ENCODE peak calls at places on chromosomes 12 and 14, in five cellular contexts. N, B, E, H and V are unnamed samples.

GRCh38 chr12:104285740-104286537 is 17.6 kb upstream of the EID3 start:
- DNase-seq in N (no peak), B (no peak), E (peak), H (no peak), V (no peak)

GRCh38 chr14:100093322-100093721 is 28.1 kb downstream of the EVL start:
- DNase-seq in N (no peak), B (no peak), E (no peak), H (no peak), V (no peak)

GRCh38 chr12:6688543-6688999 is 604 bp downstream of the ZNF384 start:
- DNase-seq in N (peak), B (no peak), E (no peak), H (peak), V (no peak)

GRCh38 chr12:122422769-122423257 is 344 bp upstream of the CLIP1 start:
- DNase-seq in N (peak), B (no peak), E (no peak), H (no peak), V (no peak)

GRCh38 chr14:57060276-57060956 is 208.3 kb downstream of the EXOC5 start:
- DNase-seq in N (no peak), B (no peak), E (peak), H (no peak), V (no peak)

GRCh38 chr14:20610002-20610765 is 19.0 kb upstream of the RNASE12 start:
- DNase-seq in N (peak), B (peak), E (peak), H (peak), V (peak)

GRCh38 chr12:8603858-8604257 is 8.8 kb downstream of the AICDA start:
- DNase-seq in N (no peak), B (no peak), E (no peak), H (no peak), V (no peak)

GRCh38 chr12:71208053-71208685 is 50.4 kb upstream of the TSPAN8 start:
- DNase-seq in N (no peak), B (no peak), E (no peak), H (no peak), V (no peak)

GRCh38 chr14:61368061-61368710 is 46.8 kb downstream of the PRKCH start:
- DNase-seq in N (no peak), B (no peak), E (no peak), H (no peak), V (no peak)

GRCh38 chr12:47164730-47165439 is 85.1 kb upstream of the AMIGO2 start:
- DNase-seq in N (no peak), B (no peak), E (no peak), H (no peak), V (no peak)

GRCh38 chr14:90541076-90541634 is 144.3 kb downstream of the CALM1 start:
- DNase-seq in N (no peak), B (no peak), E (no peak), H (peak), V (no peak)

GRCh38 chr12:71731439-71732356 is 23.0 kb upstream of the RAB21 start:
- DNase-seq in N (no peak), B (no peak), E (no peak), H (no peak), V (no peak)

GRCh38 chr14:103156733-103157411 is 33.6 kb downstream of the TNFAIP2 start:
- DNase-seq in N (no peak), B (no peak), E (no peak), H (no peak), V (no peak)

GRCh38 chr14:54366726-54367707 is 29.8 kb upstream of the CDKN3 start:
- DNase-seq in N (peak), B (no peak), E (no peak), H (no peak), V (no peak)

GRCh38 chr12:124698998-124699305 is 131.5 kb upstream of the NCOR2 start:
- DNase-seq in N (no peak), B (no peak), E (no peak), H (no peak), V (no peak)

GRCh38 chr14:104563742-104564615 is 15.6 kb upstream of the C14orf180 start:
- DNase-seq in N (peak), B (peak), E (peak), H (peak), V (peak)

GRCh38 chr14:105944632-105945610 is 418.5 kb downstream of the TMEM121 start:
- DNase-seq in N (peak), B (no peak), E (peak), H (peak), V (no peak)
- TF ChIP-seq CTCF in N (peak), B (no peak), E (peak), H (peak), V (no peak)

GRCh38 chr12:10140001-10140400 is 10.0 kb upstream of the CLEC7A start:
- DNase-seq in N (peak), B (no peak), E (peak), H (no peak), V (peak)
- TF ChIP-seq CTCF in N (peak), B (peak), E (peak), H (no peak), V (peak)

GRCh38 chr14:85483037-85483436 is 46.9 kb upstream of the FLRT2 start:
- DNase-seq in N (no peak), B (no peak), E (no peak), H (no peak), V (no peak)

GRCh38 chr14:85482549-85482948 is 47.4 kb upstream of the FLRT2 start:
- DNase-seq in N (no peak), B (no peak), E (no peak), H (no peak), V (no peak)

GRCh38 chr14:85479771-85480170 is 50.2 kb upstream of the FLRT2 start:
- DNase-seq in N (no peak), B (no peak), E (no peak), H (no peak), V (no peak)

GRCh38 chr14:85479306-85479705 is 50.6 kb upstream of the FLRT2 start:
- DNase-seq in N (no peak), B (no peak), E (no peak), H (no peak), V (no peak)

GRCh38 chr14:85481471-85481870 is 48.5 kb upstream of the FLRT2 start:
- DNase-seq in N (no peak), B (no peak), E (no peak), H (no peak), V (no peak)
- TF ChIP-seq CTCF in N (no peak), B (no peak), E (no peak), H (no peak), V (no peak)

DNA sequence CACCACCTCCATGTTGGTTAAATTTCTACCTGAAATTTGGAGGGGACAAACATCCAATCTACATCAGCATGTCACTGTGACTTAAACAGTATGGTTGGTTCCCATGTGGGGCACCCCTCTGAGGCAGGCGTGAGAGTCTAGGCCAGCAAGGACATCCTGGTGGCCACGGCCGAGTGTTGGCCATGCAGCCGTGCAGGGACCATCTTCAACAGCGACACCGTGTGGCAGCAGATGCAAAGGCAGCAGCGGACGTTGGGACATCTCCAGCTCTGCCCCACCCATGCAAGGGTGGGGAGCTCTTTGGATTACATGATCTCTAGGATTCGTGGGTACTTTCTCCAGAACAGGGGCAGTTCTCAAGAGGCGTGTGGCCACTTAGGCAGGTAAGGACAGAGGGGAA is 49.8 kb downstream of the NOC4L start:
- DNase-seq in N (no peak), B (no peak), E (no peak), H (no peak), V (no peak)
- TF ChIP-seq CTCF in N (no peak), B (peak), E (peak), H (no peak), V (peak)

GRCh38 chr12:55820679-55821078 is 2.8 kb downstream of the ORMDL2 start:
- DNase-seq in N (no peak), B (no peak), E (no peak), H (no peak), V (no peak)
- TF ChIP-seq CTCF in N (no peak), B (no peak), E (peak), H (no peak), V (peak)

DNA sequence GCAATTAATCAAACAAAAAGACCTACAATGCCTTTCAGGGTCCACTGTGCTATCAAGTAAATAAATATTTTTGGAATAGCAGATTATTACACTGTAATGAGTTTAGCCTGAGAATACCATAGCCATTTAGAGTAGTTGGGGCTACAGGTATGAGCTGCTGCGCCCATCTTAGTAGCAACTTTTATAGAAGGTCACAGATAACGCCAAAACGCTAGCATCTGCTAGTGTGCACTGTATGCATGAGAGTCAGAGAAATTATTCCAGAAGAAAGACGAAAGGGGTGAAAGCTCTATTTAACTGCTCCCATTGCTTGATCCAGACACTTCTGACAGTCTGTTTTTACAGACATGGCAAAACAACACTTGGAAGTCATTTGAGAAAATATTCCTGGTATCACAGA is 48.5 kb upstream of the SLC2A13 start:
- DNase-seq in N (no peak), B (no peak), E (no peak), H (no peak), V (no peak)
- TF ChIP-seq CTCF in N (no peak), B (no peak), E (no peak), H (no peak), V (no peak)

GRCh38 chr14:24952851-24953666 is 96.9 kb downstream of the STXBP6 start:
- DNase-seq in N (no peak), B (no peak), E (no peak), H (no peak), V (peak)
- TF ChIP-seq CTCF in N (no peak), B (no peak), E (no peak), H (no peak), V (peak)

DNA sequence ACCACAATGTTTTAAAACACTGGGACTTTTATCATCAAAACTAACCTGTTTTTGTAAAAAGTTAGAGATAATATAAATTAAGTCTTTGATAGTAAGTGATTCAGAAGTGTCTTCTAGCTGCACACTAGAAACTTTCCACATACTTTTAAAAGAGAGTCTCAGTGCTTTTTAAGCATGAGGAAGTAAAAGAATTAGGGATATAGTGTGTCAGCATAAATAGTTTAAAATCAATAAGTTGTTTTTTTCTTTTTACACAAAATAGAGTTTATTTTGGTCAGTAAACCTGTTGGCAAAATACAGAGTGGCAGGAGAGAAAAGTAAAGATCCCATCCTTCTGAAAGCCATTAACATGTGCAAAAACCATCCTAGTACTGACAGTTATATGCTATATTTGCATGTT is 1.7 kb downstream of the DNM1L start:
- DNase-seq in N (no peak), B (no peak), E (no peak), H (no peak), V (no peak)
- TF ChIP-seq CTCF in N (no peak), B (no peak), E (no peak), H (no peak), V (no peak)

DNA sequence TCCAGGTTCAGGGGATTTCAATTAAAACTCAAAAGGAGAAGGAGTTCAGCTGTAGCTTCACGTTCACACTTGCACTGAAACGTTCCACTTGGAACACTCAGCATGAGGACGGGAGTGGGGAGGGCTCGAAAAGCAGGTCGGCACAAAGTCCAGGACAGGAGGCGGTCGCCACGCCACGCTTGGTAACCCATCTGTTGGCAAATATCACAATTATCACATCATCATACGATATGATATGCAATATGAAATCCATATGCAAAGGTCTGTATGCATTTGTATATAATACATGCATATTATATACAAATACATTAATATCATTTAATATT is 17.2 kb downstream of the ADGRD1 start:
- DNase-seq in N (no peak), B (no peak), E (no peak), H (no peak), V (no peak)
- TF ChIP-seq CTCF in N (no peak), B (no peak), E (no peak), H (no peak), V (no peak)

GRCh38 chr14:68711551-68712437 is 81.1 kb downstream of the ZFP36L1 start:
- DNase-seq in N (no peak), B (no peak), E (no peak), H (no peak), V (no peak)

GRCh38 chr14:68708343-68708742 is 84.5 kb downstream of the ZFP36L1 start:
- DNase-seq in N (no peak), B (no peak), E (no peak), H (no peak), V (no peak)

GRCh38 chr14:68709007-68709406 is 83.9 kb downstream of the ZFP36L1 start:
- DNase-seq in N (no peak), B (no peak), E (no peak), H (no peak), V (no peak)

GRCh38 chr14:68712703-68713370 is 80.0 kb downstream of the ZFP36L1 start:
- DNase-seq in N (no peak), B (no peak), E (no peak), H (no peak), V (no peak)

GRCh38 chr14:68710776-68711175 is 82.1 kb downstream of the ZFP36L1 start:
- DNase-seq in N (no peak), B (no peak), E (no peak), H (no peak), V (no peak)
- TF ChIP-seq CTCF in N (no peak), B (no peak), E (no peak), H (no peak), V (no peak)